ENCODE peak calls at places on chromosomes 3 and 15, in four cellular contexts. F, Y, T and G are unnamed samples.

GRCh38 chr15:57485869-57486268 is 105.8 kb upstream of the MYZAP start:
- DNase-seq in F (peak; percentile 30), Y (peak; percentile 81), T (no peak), G (no peak)

GRCh38 chr15:75200765-75201608 is 695 bp upstream of the C15orf39 start:
- DNase-seq in F (no peak), Y (peak; percentile 90), T (no peak), G (peak; percentile 38)

GRCh38 chr3:155657161-155657560 is 87.7 kb downstream of the PLCH1 start:
- DNase-seq in F (no peak), Y (no peak), T (no peak), G (no peak)

GRCh38 chr3:14231998-14232501 is 53.4 kb downstream of the LSM3 start:
- DNase-seq in F (no peak), Y (no peak), T (no peak), G (no peak)

GRCh38 chr3:129359102-129359461 is 69.4 kb downstream of the EFCAB12 start:
- DNase-seq in F (no peak), Y (no peak), T (no peak), G (no peak)

GRCh38 chr3:140433431-140433830 is 244.4 kb upstream of the TRIM42 start:
- DNase-seq in F (no peak), Y (no peak), T (no peak), G (no peak)

GRCh38 chr3:13015286-13016082 is 57.7 kb downstream of the IQSEC1 start:
- DNase-seq in F (peak; percentile 42), Y (no peak), T (peak; percentile 77), G (no peak)

GRCh38 chr15:101043911-101044624 is 124.9 kb downstream of the LRRK1 start:
- DNase-seq in F (no peak), Y (no peak), T (no peak), G (no peak)

GRCh38 chr15:60695713-60696522 is 217.0 kb upstream of the ICE2 start:
- DNase-seq in F (no peak), Y (no peak), T (peak; percentile 81), G (no peak)

GRCh38 chr3:114709102-114709501 is 415.3 kb downstream of the TIGIT start:
- DNase-seq in F (no peak), Y (no peak), T (no peak), G (no peak)

GRCh38 chr3:125078961-125079674 is 23.3 kb upstream of the HEG1 start:
- DNase-seq in F (no peak), Y (no peak), T (no peak), G (no peak)

GRCh38 chr3:172309741-172310140 is 138.5 kb downstream of the GHSR start:
- DNase-seq in F (no peak), Y (no peak), T (no peak), G (no peak)

GRCh38 chr3:172312006-172312405 is 136.2 kb downstream of the GHSR start:
- DNase-seq in F (no peak), Y (no peak), T (no peak), G (no peak)

GRCh38 chr3:172311217-172311616 is 137.0 kb downstream of the GHSR start:
- DNase-seq in F (no peak), Y (no peak), T (no peak), G (no peak)

GRCh38 chr3:172309059-172309458 is 139.2 kb downstream of the GHSR start:
- DNase-seq in F (no peak), Y (no peak), T (no peak), G (no peak)

GRCh38 chr3:172310361-172310760 is 137.9 kb downstream of the GHSR start:
- DNase-seq in F (no peak), Y (no peak), T (no peak), G (no peak)
- H3K36me3 ChIP-seq in F (peaks cover 66% of the 10 kb centered on the region), Y (no peaks in the 10 kb centered on the region), T (peaks cover 9% of the 10 kb centered on the region), G (peaks cover 4% of the 10 kb centered on the region)

GRCh38 chr3:38617137-38617536 is 32.4 kb downstream of the SCN5A start:
- DNase-seq in F (no peak), Y (no peak), T (no peak), G (no peak)

GRCh38 chr3:38616658-38617057 is 32.8 kb downstream of the SCN5A start:
- DNase-seq in F (no peak), Y (no peak), T (no peak), G (no peak)

GRCh38 chr3:38618343-38618742 is 31.1 kb downstream of the SCN5A start:
- DNase-seq in F (no peak), Y (no peak), T (no peak), G (no peak)

GRCh38 chr3:38616111-38616510 is 33.4 kb downstream of the SCN5A start:
- DNase-seq in F (no peak), Y (no peak), T (no peak), G (no peak)

DNA sequence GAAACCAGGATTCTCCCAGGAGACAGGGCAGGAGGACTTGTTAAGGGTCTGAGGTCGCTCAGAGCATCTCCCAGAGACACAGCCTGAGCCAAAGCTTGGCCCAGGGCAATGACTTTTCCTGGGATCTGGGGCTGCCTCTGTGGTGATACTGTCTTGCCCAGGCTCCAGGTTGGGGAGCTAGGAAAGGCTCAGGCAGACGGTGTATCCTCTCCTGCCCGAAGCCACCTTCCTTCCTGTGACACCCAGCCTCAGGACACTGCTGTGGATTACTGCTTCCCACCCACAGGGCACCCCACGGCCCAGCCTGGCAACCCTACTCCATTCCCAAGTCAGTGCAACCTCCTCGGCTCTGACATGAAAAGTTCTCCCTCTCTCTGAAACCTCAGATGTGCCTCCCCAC is 31.9 kb downstream of the SCN5A start:
- DNase-seq in F (no peak), Y (no peak), T (no peak), G (no peak)
- H3K36me3 ChIP-seq in F (no peaks in the 10 kb centered on the region), Y (no peaks in the 10 kb centered on the region), T (no peaks in the 10 kb centered on the region), G (no peaks in the 10 kb centered on the region)

GRCh38 chr3:24157106-24157505 is 212.0 kb downstream of the NR1D2 start:
- DNase-seq in F (no peak), Y (no peak), T (no peak), G (peak; percentile 12)
- H3K36me3 ChIP-seq in F (no peaks in the 10 kb centered on the region), Y (no peaks in the 10 kb centered on the region), T (no peaks in the 10 kb centered on the region), G (no peaks in the 10 kb centered on the region)

DNA sequence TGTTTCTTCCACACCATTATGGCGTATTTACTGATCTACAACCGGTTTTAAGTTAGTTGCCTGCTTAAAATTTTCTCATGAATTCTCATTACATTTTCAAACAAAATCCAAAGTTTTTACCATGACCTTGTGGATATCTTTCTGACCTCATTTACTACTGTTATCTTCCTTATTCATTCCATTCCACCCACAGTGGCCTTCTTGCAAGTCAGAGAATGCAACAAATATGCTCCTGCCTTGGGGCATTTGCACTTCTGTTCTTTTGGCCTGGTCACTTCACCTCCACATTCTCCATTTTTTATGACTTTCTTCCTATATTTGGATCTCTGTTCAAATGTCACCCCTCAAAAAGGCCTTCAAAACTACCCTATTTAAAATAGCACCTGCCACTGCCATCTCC is 8.8 kb upstream of the SLC15A2 start:
- DNase-seq in F (no peak), Y (no peak), T (no peak), G (no peak)
- H3K36me3 ChIP-seq in F (no peaks in the 10 kb centered on the region), Y (no peaks in the 10 kb centered on the region), T (no peaks in the 10 kb centered on the region), G (no peaks in the 10 kb centered on the region)